ENCODE peak calls at places on chromosomes 16 and 17, in five cellular contexts. O is A549, B is SK-N-SH, V is K562, T is sigmoid colon. Y is an unnamed sample.
A peak's percentile ranks its signal among the peaks of the same experiment; 100 is the strongest.

GRCh38 chr17:58344791-58345157 is 7.2 kb downstream of the SUPT4H1 start:
- DNase-seq in B (no peak), O (no peak), V (no peak), T (no peak), Y (no peak)

GRCh38 chr17:31060814-31061550 is 33.8 kb upstream of the NF1 start:
- DNase-seq in O (no peak), B (no peak), T (no peak), V (no peak), Y (no peak)

GRCh38 chr16:24700549-24701392 is 28.7 kb upstream of the TNRC6A start:
- DNase-seq in B (peak; percentile 28), V (no peak), O (peak; percentile 94), T (peak; percentile 96), Y (peak; percentile 60)

GRCh38 chr16:70523013-70523620 is at the start of gene COG4:
- DNase-seq in T (peak; percentile 92), V (peak; percentile 88), O (peak; percentile 88), B (peak; percentile 90), Y (peak; percentile 70)

GRCh38 chr16:57617604-57618111 is 10.8 kb upstream of the ADGRG1 start:
- DNase-seq in V (no peak), T (peak; percentile 52), O (no peak), B (peak; percentile 11), Y (no peak)

GRCh38 chr17:38463451-38463858 is 35.2 kb downstream of the ARHGAP23 start:
- DNase-seq in B (no peak), V (peak; percentile 10), O (no peak), T (peak; percentile 90), Y (peak; percentile 31)

GRCh38 chr16:8963010-8963824 is 489 bp downstream of the USP7 start:
- DNase-seq in T (no peak), B (peak; percentile 75), V (peak; percentile 79), O (no peak), Y (no peak)

GRCh38 chr17:62808576-62808970 is 459 bp upstream of the MARCHF10 start:
- DNase-seq in O (no peak), T (no peak), B (no peak), V (no peak), Y (no peak)

GRCh38 chr17:38628441-38628840 is 22.7 kb upstream of the SRCIN1 start:
- DNase-seq in T (no peak), B (peak; percentile 58), O (peak; percentile 87), V (peak; percentile 76), Y (no peak)

GRCh38 chr17:50346313-50347086 is 574 bp downstream of the XYLT2 start:
- DNase-seq in T (peak; percentile 76), V (peak; percentile 75), B (peak; percentile 93), O (no peak), Y (no peak)

GRCh38 chr17:72270530-72270929 is 149.7 kb downstream of the SOX9 start:
- DNase-seq in V (no peak), O (peak; percentile 17), B (peak; percentile 50), T (no peak), Y (peak; percentile 52)

GRCh38 chr17:79942591-79943353 is 92.9 kb downstream of the TBC1D16 start:
- DNase-seq in B (no peak), O (no peak), T (peak; percentile 70), V (no peak), Y (no peak)

GRCh38 chr16:76583466-76583865 is 306.3 kb downstream of the CNTNAP4 start:
- DNase-seq in V (no peak), O (no peak), T (no peak), B (peak; percentile 55), Y (no peak)

GRCh38 chr16:56369202-56369601 is 56.1 kb downstream of the AMFR start:
- DNase-seq in T (no peak), B (no peak), O (no peak), V (no peak), Y (no peak)

GRCh38 chr17:39196820-39197331 is 593 bp downstream of the CACNB1 start:
- DNase-seq in T (no peak), O (peak; percentile 62), V (peak; percentile 49), B (peak; percentile 89), Y (no peak)

GRCh38 chr16:11082860-11083388 is 138.6 kb downstream of the CLEC16A start:
- DNase-seq in V (no peak), O (no peak), B (no peak), T (no peak), Y (no peak)

GRCh38 chr17:45077643-45078042 is 16.5 kb downstream of the NMT1 start:
- DNase-seq in T (no peak), B (no peak), O (no peak), V (no peak), Y (no peak)

GRCh38 chr16:89864421-89864820 is 9.0 kb upstream of the TCF25 start:
- DNase-seq in B (no peak), V (no peak), T (no peak), O (no peak), Y (no peak)

GRCh38 chr17:81713556-81714411 is 1.7 kb downstream of the SLC25A10 start:
- DNase-seq in T (peak; percentile 66), V (peak; percentile 68), B (peak; percentile 90), O (no peak), Y (no peak)

GRCh38 chr16:88195911-88196465 is 186.8 kb upstream of the ZNF469 start:
- DNase-seq in O (no peak), V (no peak), B (no peak), T (peak; percentile 52), Y (no peak)

GRCh38 chr17:4520060-4520880 is 21.6 kb downstream of the SPNS2 start:
- DNase-seq in V (no peak), T (no peak), B (no peak), O (no peak), Y (no peak)

GRCh38 chr17:79026345-79027273 is 2.6 kb downstream of the C1QTNF1 start:
- DNase-seq in T (peak; percentile 70), B (peak; percentile 64), V (no peak), O (peak; percentile 78), Y (no peak)

GRCh38 chr17:48241131-48241591 is 133.6 kb downstream of the SNX11 start:
- DNase-seq in V (peak; percentile 52), B (no peak), O (peak; percentile 90), T (peak; percentile 62), Y (no peak)

GRCh38 chr16:49461517-49461951 is 87.9 kb downstream of the C16orf78 start:
- DNase-seq in T (peak; percentile 59), V (no peak), O (no peak), B (no peak), Y (no peak)

GRCh38 chr16:64381979-64382378 is 739.9 kb downstream of the CDH11 start:
- DNase-seq in T (peak; percentile 54), B (no peak), O (no peak), V (no peak), Y (no peak)

GRCh38 chr17:63039342-63039741 is 73.3 kb downstream of the TANC2 start:
- DNase-seq in O (peak; percentile 7), T (no peak), V (no peak), B (no peak), Y (no peak)

GRCh38 chr16:67444259-67445125 is 13.6 kb downstream of the HSD11B2 start:
- DNase-seq in T (no peak), B (no peak), O (no peak), V (no peak), Y (no peak)

GRCh38 chr17:28726396-28726911 is 421 bp upstream of the TLCD1 start:
- DNase-seq in O (peak; percentile 73), B (no peak), V (no peak), T (peak; percentile 82), Y (no peak)

GRCh38 chr17:28726912-28727726 is 1.1 kb upstream of the TLCD1 start:
- DNase-seq in O (peak; percentile 98), V (peak; percentile 75), B (peak; percentile 88), T (peak; percentile 96), Y (peak; percentile 92)

GRCh38 chr17:28724500-28725165 is 1.4 kb downstream of the TLCD1 start:
- DNase-seq in T (no peak), O (peak; percentile 47), B (no peak), V (no peak), Y (no peak)

GRCh38 chr17:28725660-28726395 is at the start of gene TLCD1:
- DNase-seq in B (peak; percentile 92), V (peak; percentile 86), T (peak; percentile 84), O (peak; percentile 86), Y (peak; percentile 31)

DNA sequence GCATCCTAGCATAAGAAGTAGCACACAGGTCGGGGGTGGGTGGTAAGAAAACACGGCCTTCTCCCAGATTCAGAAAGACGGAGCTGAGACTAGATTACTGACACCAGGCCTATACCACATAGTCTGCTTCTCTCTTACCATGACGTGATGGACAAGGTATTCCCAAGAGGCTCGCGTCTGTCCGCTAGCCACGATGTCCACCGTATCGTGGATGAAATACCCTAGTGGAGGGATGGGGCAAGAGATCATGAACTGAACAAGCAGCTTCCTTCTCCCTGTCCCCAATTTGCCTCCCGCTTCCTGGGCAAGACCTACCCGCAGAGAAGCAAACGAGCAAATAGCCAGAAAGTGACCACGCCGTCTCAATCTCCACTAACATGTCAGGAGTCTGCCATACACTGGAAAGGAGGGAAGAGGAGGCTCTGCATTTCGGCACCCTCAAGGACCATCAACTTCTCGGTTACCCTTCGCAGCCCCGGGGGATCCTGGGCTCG is 820 bp downstream of the TLCD1 start:
- DNase-seq in B (no peak), T (peak; percentile 70), O (peak; percentile 88), V (peak; percentile 29), Y (no peak)
- TF ChIP-seq EP300 in B (no peak), T (no peak), O (no peak), V (no peak), Y (no peak)

GRCh38 chr16:588889-589657 is 793 bp upstream of the RAB40C start:
- DNase-seq in B (peak; percentile 93), V (peak; percentile 85), T (peak; percentile 98), O (peak; percentile 97), Y (peak; percentile 96)
- TF ChIP-seq EP300 in B (no peak), V (no peak), T (no peak), O (no peak), Y (no peak)

DNA sequence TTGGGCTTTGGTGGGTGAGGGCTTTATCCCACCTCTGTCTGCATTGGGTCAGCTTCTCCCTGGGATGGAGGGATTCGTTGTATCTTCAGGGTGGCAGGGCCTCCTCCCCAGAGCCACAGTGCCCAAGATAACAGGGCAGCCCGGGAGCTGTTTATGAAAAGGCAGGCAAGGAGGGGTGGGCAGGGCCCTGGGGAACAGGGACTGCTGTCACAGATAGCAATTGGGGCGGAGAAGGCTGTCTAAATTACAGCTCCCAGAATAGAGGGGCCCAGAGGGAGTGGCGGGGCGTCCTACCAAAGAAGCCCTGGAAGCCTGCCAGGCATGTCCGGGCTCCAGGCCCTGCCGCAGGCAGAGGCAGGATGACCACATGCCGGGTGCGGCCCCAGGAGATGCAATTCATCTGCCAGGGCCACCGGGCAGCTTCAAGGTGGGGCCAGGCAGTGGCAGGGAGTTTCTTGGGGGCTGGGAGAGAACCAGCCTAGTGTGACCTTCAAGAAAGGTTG is 18.8 kb upstream of the PHOSPHO1 start:
- DNase-seq in O (no peak), V (peak; percentile 69), B (no peak), T (no peak), Y (no peak)
- TF ChIP-seq EP300 in O (no peak), V (no peak), B (no peak), T (no peak), Y (no peak)

GRCh38 chr16:86926695-86927094 is 348.3 kb downstream of the FOXL1 start:
- DNase-seq in T (no peak), V (no peak), B (no peak), O (no peak), Y (no peak)
- TF ChIP-seq EP300 in T (no peak), V (no peak), B (no peak), O (no peak), Y (no peak)

DNA sequence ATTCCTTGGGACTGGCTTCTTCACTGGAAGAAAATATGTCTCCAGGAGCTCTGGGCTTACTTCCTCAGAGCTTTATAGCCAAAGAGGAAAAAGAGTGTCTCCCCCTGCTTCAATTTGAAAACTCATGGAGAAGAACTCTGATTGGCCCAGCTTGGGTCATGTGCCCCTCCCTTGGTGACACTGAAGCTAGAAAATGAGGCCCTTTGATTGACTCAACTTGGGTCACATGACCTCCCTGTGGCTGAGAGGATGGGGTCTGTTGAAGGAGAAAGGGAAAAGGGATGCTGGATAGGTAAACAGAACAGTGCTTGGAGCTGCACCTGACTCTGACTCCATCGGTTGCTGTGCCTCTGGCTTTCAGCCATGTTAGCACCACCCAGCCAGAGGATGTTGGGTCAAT is 70.6 kb upstream of the KSR1 start:
- DNase-seq in O (no peak), B (no peak), T (no peak), V (no peak), Y (no peak)
- TF ChIP-seq EP300 in O (no peak), B (no peak), T (no peak), V (no peak), Y (no peak)

Y was measured in tibial nerve.